ENCODE peak calls at places on chromosomes 11 and 22, in nine cellular contexts. K is CD8-positive, alpha-beta T cell; I is endodermal cell; X is esophagus squamous epithelium; W is upper lobe of left lung; N is tibial artery; L is uterus; O is body of pancreas; Y is brain microvascular endothelial cell. G is an unnamed sample.

GRCh38 chr11:67269401-67270255 is 3.4 kb downstream of the GRK2 start:
- DNase-seq in L (peak), W (no peak), K (peak), X (no peak), Y (no peak), I (no peak), N (peak), O (peak), G (no peak)

GRCh38 chr11:1604181-1604580 is 4.1 kb downstream of the KRTAP5-3 start:
- DNase-seq in N (no peak), L (no peak), I (no peak), O (no peak), W (peak), Y (no peak), K (no peak), X (no peak), G (no peak)

GRCh38 chr22:43829448-43829821 is 17.3 kb upstream of the EFCAB6 start:
- DNase-seq in W (no peak), I (no peak), X (no peak), L (no peak), N (peak), Y (no peak), K (no peak), O (no peak), G (peak)

GRCh38 chr11:94873910-94874575 is 99.3 kb downstream of the CWC15 start:
- DNase-seq in N (no peak), O (no peak), K (no peak), W (no peak), Y (no peak), I (peak), X (no peak), L (no peak), G (no peak)

GRCh38 chr11:69213964-69214363 is 58.2 kb downstream of the SMIM38 start:
- DNase-seq in O (no peak), K (no peak), L (no peak), X (no peak), N (no peak), Y (no peak), W (no peak), I (peak), G (no peak)

GRCh38 chr11:94968334-94968958 is 4.9 kb downstream of the CWC15 start:
- DNase-seq in L (no peak), N (no peak), O (no peak), W (no peak), Y (no peak), I (no peak), X (no peak), K (no peak), G (no peak)

GRCh38 chr22:50298937-50299656 is 8.3 kb downstream of the PLXNB2 start:
- DNase-seq in I (peak), K (no peak), W (peak), Y (no peak), X (no peak), N (no peak), O (no peak), L (no peak), G (peak)

GRCh38 chr11:117193130-117194020 is 5.8 kb upstream of the TAGLN start:
- DNase-seq in Y (no peak), O (no peak), K (no peak), N (peak), X (no peak), W (no peak), I (no peak), L (peak), G (peak)

GRCh38 chr11:91173701-91174100 is 950.9 kb upstream of the CHORDC1 start:
- DNase-seq in L (no peak), N (no peak), I (no peak), X (no peak), W (no peak), K (no peak), Y (peak), O (no peak), G (no peak)

GRCh38 chr11:3810951-3811350 is 2.6 kb downstream of the PGAP2 start:
- DNase-seq in X (no peak), L (no peak), Y (no peak), O (no peak), W (no peak), I (no peak), K (no peak), N (no peak), G (no peak)

GRCh38 chr22:47612136-47612910 is 849.9 kb downstream of the TBC1D22A start:
- DNase-seq in Y (no peak), I (no peak), L (no peak), W (no peak), O (no peak), K (no peak), N (no peak), X (no peak), G (no peak)

GRCh38 chr11:124920870-124921609 is 2.0 kb downstream of the HEPN1 start:
- DNase-seq in N (peak), X (no peak), L (peak), W (peak), I (peak), Y (peak), K (peak), O (peak), G (peak)

GRCh38 chr22:37623075-37624016 is 14.7 kb downstream of the GGA1 start:
- DNase-seq in W (no peak), N (peak), I (peak), K (peak), Y (no peak), O (peak), L (peak), X (no peak), G (peak)
- TF ChIP-seq CTCF in W (peak), N (peak), I (peak), K (peak), Y (peak), O (peak), L (peak), X (peak), G (peak)

GRCh38 chr11:77636738-77637344 is 753 bp downstream of the CLNS1A start:
- DNase-seq in K (no peak), N (no peak), I (no peak), W (no peak), Y (no peak), O (no peak), L (no peak), X (no peak), G (no peak)
- H3K27ac ChIP-seq in K (peak), N (peak), I (no peak), W (no peak), Y (no peak), O (peak), L (peak), X (no peak), G (peak)

DNA sequence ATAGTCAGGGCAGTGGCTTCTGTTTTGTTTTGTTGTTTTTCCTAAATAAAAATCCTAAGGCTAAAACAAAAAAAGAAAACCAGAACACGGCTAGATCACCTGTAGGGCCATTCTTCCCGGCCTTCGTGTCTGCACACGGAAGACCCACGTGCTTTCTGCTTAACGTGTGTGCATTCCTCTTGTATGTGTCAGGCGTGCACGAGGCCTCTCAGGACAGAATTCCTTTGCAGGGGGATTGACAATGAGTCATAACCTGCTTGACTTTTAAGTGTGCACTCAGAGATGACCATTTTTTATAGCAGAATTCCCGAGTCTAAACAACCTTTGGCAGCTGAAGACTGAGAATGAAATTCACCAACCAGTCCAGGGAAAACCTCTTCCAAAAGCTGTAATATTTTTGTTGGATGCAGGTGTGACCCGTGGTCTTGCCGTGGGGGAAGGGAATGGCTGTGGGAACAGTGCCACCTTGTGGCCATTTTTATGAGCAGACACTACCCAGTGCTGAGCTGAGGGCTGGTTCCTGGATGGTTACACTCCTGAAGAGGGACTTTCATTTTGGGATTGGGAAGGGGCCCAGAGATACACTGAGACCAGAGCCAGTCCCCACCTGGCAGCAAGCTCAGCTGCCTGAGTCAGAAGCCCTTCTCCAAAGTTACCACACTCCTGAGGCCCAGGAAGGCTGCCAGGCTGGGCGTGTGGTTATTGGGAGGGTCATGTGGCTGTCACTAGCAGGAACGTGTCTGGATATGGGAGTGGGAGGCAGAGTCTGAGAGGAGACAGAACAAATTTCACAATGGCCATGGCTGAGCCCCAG is 35.7 kb upstream of the DKK3 start:
- DNase-seq in X (no peak), K (peak), O (peak), I (peak), N (peak), Y (peak), L (peak), W (no peak), G (peak)
- H3K4me3 ChIP-seq in X (no peak), K (no peak), O (no peak), I (no peak), N (peak), Y (no peak), L (no peak), W (no peak), G (peak)

GRCh38 chr11:110564676-110565343 is 135.1 kb downstream of the FDX1 start:
- DNase-seq in N (no peak), L (no peak), Y (no peak), I (peak), K (no peak), X (no peak), O (no peak), W (no peak), G (no peak)

GRCh38 chr11:110565690-110566336 is 136.1 kb downstream of the FDX1 start:
- DNase-seq in O (peak), L (no peak), X (no peak), N (no peak), Y (no peak), W (peak), I (no peak), K (peak), G (no peak)

GRCh38 chr11:110571286-110571685 is 141.0 kb downstream of the ARHGAP20 start:
- DNase-seq in I (no peak), W (no peak), K (no peak), O (no peak), L (no peak), X (no peak), N (no peak), Y (no peak), G (no peak)

GRCh38 chr11:110565344-110565684 is 135.6 kb downstream of the FDX1 start:
- DNase-seq in X (no peak), I (peak), K (no peak), L (no peak), N (no peak), W (no peak), Y (peak), O (no peak), G (no peak)

DNA sequence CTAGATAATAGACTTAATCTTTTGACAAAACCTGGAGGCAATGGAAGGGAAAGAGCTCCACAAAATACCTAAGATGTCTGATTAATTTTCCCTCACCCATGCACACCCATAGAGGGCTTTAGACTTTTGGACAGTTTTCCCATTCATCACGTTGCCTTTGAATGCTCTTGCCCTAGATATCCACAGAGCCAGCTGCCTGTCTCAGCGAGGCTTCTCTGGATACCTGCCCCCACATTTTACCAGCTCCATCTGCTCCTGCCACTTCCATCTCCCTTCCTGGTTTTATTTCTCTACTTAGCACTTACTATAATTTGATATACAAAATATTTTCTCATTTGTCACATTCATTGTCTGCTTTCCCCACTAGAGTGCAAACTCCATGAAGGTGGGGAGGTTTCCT is 136.8 kb downstream of the FDX1 start:
- DNase-seq in W (no peak), L (no peak), Y (no peak), X (no peak), K (no peak), N (no peak), I (no peak), O (no peak), G (no peak)
- TF ChIP-seq CTCF in W (no peak), L (no peak), Y (no peak), X (no peak), K (no peak), N (no peak), I (no peak), O (no peak), G (no peak)

GRCh38 chr11:123185326-123185725 is 9.7 kb downstream of the CLMP start:
- DNase-seq in O (no peak), Y (no peak), L (no peak), I (peak), W (no peak), N (no peak), K (no peak), X (no peak), G (no peak)
- H3K27ac ChIP-seq in O (no peak), Y (no peak), L (no peak), I (no peak), W (no peak), N (no peak), K (no peak), X (no peak), G (no peak)

GRCh38 chr22:45006873-45007246 is 2.9 kb downstream of the PHF21B start:
- DNase-seq in X (no peak), W (peak), L (peak), I (no peak), K (no peak), Y (no peak), O (no peak), N (no peak), G (peak)
- H3K4me3 ChIP-seq in X (peak), W (peak), L (peak), I (peak), K (no peak), Y (no peak), O (no peak), N (peak), G (peak)

GRCh38 chr11:81359476-81359875 is 1374.2 kb downstream of the FAM181B start:
- DNase-seq in I (peak), O (no peak), L (no peak), Y (peak), N (no peak), W (no peak), X (no peak), K (no peak), G (no peak)
- TF ChIP-seq CTCF in I (no peak), O (no peak), L (no peak), Y (no peak), N (no peak), W (no peak), X (no peak), K (no peak), G (no peak)

GRCh38 chr11:128726464-128727139 is 32.7 kb downstream of the FLI1 start:
- DNase-seq in W (no peak), N (no peak), O (no peak), K (peak), L (no peak), Y (no peak), I (no peak), X (peak), G (no peak)
- H3K27ac ChIP-seq in W (peak), N (no peak), O (no peak), K (no peak), L (peak), Y (no peak), I (no peak), X (peak), G (peak)

G was measured in left ventricle myocardium inferior.